ENCODE peak calls at places on chromosome 12, in four cellular contexts. G, Q, F and R are unnamed samples.

GRCh38 chr12:2979806-2980205 is 20.6 kb downstream of the TEAD4 start:
- DNase-seq in G (no peak), Q (no peak), F (no peak), R (no peak)

GRCh38 chr12:46801293-46801692 is 24.5 kb downstream of the SLC38A4 start:
- DNase-seq in G (no peak), Q (no peak), F (no peak), R (no peak)

GRCh38 chr12:97556201-97556824 is 93.7 kb downstream of the RMST start:
- DNase-seq in G (peak), Q (no peak), F (no peak), R (no peak)

GRCh38 chr12:2893007-2893406 is 2.3 kb downstream of the TULP3 start:
- DNase-seq in G (peak), Q (no peak), F (no peak), R (no peak)

GRCh38 chr12:16583991-16584745 is 21.8 kb downstream of the LMO3 start:
- DNase-seq in G (no peak), Q (no peak), F (no peak), R (no peak)

GRCh38 chr12:96343347-96343954 is 56.8 kb downstream of the CDK17 start:
- DNase-seq in G (peak), Q (no peak), F (no peak), R (no peak)

GRCh38 chr12:112005419-112006395 is 7.3 kb downstream of the TMEM116 start:
- DNase-seq in G (peak), Q (peak), F (no peak), R (peak)

GRCh38 chr12:75714462-75715322 is 203.3 kb upstream of the KRR1 start:
- DNase-seq in G (no peak), Q (no peak), F (no peak), R (no peak)

GRCh38 chr12:116863275-116863767 is 17.9 kb downstream of the HRK start:
- DNase-seq in G (peak), Q (peak), F (no peak), R (peak)

GRCh38 chr12:10301103-10301502 is 6.6 kb upstream of the KLRD1 start:
- DNase-seq in G (peak), Q (no peak), F (no peak), R (no peak)

GRCh38 chr12:29455087-29455486 is 42.4 kb downstream of the OVCH1 start:
- DNase-seq in G (no peak), Q (no peak), F (no peak), R (no peak)

GRCh38 chr12:101642115-101643067 is 47.6 kb downstream of the MYBPC1 start:
- DNase-seq in G (no peak), Q (peak), F (no peak), R (peak)

GRCh38 chr12:65895759-65896656 is 71.7 kb downstream of the HMGA2 start:
- DNase-seq in G (peak), Q (no peak), F (no peak), R (no peak)

GRCh38 chr12:19491863-19492262 is 52.6 kb downstream of the AEBP2 start:
- DNase-seq in G (peak), Q (no peak), F (no peak), R (no peak)

GRCh38 chr12:27769142-27769672 is 10.8 kb upstream of the KLHL42 start:
- DNase-seq in G (peak), Q (no peak), F (no peak), R (no peak)

GRCh38 chr12:69570545-69571399 is 14.5 kb upstream of the CCT2 start:
- DNase-seq in G (peak), Q (peak), F (peak), R (peak)

GRCh38 chr12:58286353-58286752 is 345.0 kb downstream of the ATP23 start:
- DNase-seq in G (no peak), Q (no peak), F (no peak), R (no peak)

GRCh38 chr12:7994731-7995205 is 37.7 kb upstream of the FOXJ2 start:
- DNase-seq in G (peak), Q (peak), F (no peak), R (peak)

GRCh38 chr12:26271889-26272492 is 76.6 kb downstream of the SSPN start:
- DNase-seq in G (peak), Q (no peak), F (no peak), R (no peak)

GRCh38 chr12:52686063-52686462 is 5.9 kb upstream of the KRT1 start:
- DNase-seq in G (no peak), Q (no peak), F (no peak), R (no peak)

GRCh38 chr12:42483534-42483857 is 106.0 kb downstream of the PRICKLE1 start:
- DNase-seq in G (no peak), Q (peak), F (no peak), R (no peak)

GRCh38 chr12:6570264-6570887 is 2.3 kb upstream of the NOP2 start:
- DNase-seq in G (peak), Q (peak), F (no peak), R (peak)

GRCh38 chr12:91781114-91781513 is 364.5 kb downstream of the BTG1 start:
- DNase-seq in G (peak), Q (no peak), F (no peak), R (no peak)

GRCh38 chr12:31362115-31362758 is 36.3 kb upstream of the SINHCAF start:
- DNase-seq in G (no peak), Q (peak), F (no peak), R (peak)

GRCh38 chr12:3315201-3315661 is 175.8 kb upstream of the PRMT8 start:
- DNase-seq in G (peak), Q (peak), F (no peak), R (no peak)

GRCh38 chr12:28800129-28800528 is 348.9 kb upstream of the FAR2 start:
- DNase-seq in G (no peak), Q (no peak), F (no peak), R (no peak)

GRCh38 chr12:6534914-6535696 is 788 bp downstream of the GAPDH start:
- DNase-seq in G (peak), Q (peak), F (peak), R (peak)

GRCh38 chr12:21065845-21066244 is 65.1 kb upstream of the SLCO1B1 start:
- DNase-seq in G (no peak), Q (no peak), F (no peak), R (peak)

GRCh38 chr12:89481218-89481914 is 43.2 kb downstream of the GALNT4 start:
- DNase-seq in G (no peak), Q (no peak), F (no peak), R (no peak)

GRCh38 chr12:95978351-95978750 is 17.8 kb downstream of the HAL start:
- DNase-seq in G (no peak), Q (no peak), F (no peak), R (no peak)